ENCODE peak calls at places on chromosomes 4 and X, in six cellular contexts. One of them, this sample, is unnamed. For H3K4me1, the result is how much of the 10 kb centered on the place peaks cover.

GRCh38 chrX:56233682-56234081 is 1.5 kb downstream of the KLF8 start:
- DNase-seq in fibroblast of lung: peak
- DNase-seq in A549: no peak
- DNase-seq in upper lobe of right lung: peak
- DNase-seq in kidney: peak
- DNase-seq in heart left ventricle: peak
- DNase-seq in this sample: no peak

GRCh38 chr4:168141733-168142132 is 49.4 kb downstream of the ANXA10 start:
- DNase-seq in fibroblast of lung: no peak
- DNase-seq in A549: no peak
- DNase-seq in upper lobe of right lung: no peak
- DNase-seq in kidney: no peak
- DNase-seq in heart left ventricle: no peak
- DNase-seq in this sample: no peak

GRCh38 chrX:2596856-2597255 is 94.2 kb upstream of the CD99 start:
- DNase-seq in fibroblast of lung: no peak
- DNase-seq in A549: no peak
- DNase-seq in upper lobe of right lung: no peak
- DNase-seq in kidney: no peak
- DNase-seq in heart left ventricle: no peak
- DNase-seq in this sample: no peak

GRCh38 chrX:124280294-124280902 is 52.1 kb upstream of the TEX13D start:
- DNase-seq in fibroblast of lung: peak
- DNase-seq in A549: no peak
- DNase-seq in upper lobe of right lung: no peak
- DNase-seq in kidney: no peak
- DNase-seq in heart left ventricle: no peak
- DNase-seq in this sample: no peak

GRCh38 chr4:151218343-151218742 is 58.6 kb upstream of the PRSS48 start:
- DNase-seq in fibroblast of lung: peak
- DNase-seq in A549: no peak
- DNase-seq in upper lobe of right lung: no peak
- DNase-seq in kidney: no peak
- DNase-seq in heart left ventricle: no peak
- DNase-seq in this sample: no peak

GRCh38 chrX:155761185-155761584 is 120.0 kb upstream of the VAMP7 start:
- DNase-seq in fibroblast of lung: no peak
- DNase-seq in A549: no peak
- DNase-seq in upper lobe of right lung: no peak
- DNase-seq in kidney: no peak
- DNase-seq in heart left ventricle: no peak
- DNase-seq in this sample: no peak

GRCh38 chrX:65196758-65197371 is 220.6 kb upstream of the ZC4H2 start:
- DNase-seq in fibroblast of lung: no peak
- DNase-seq in A549: peak
- DNase-seq in upper lobe of right lung: peak
- DNase-seq in kidney: no peak
- DNase-seq in heart left ventricle: no peak
- DNase-seq in this sample: no peak

GRCh38 chr4:80305466-80305865 is 30.1 kb upstream of the CFAP299 start:
- DNase-seq in fibroblast of lung: no peak
- DNase-seq in A549: no peak
- DNase-seq in upper lobe of right lung: no peak
- DNase-seq in kidney: no peak
- DNase-seq in heart left ventricle: no peak
- DNase-seq in this sample: no peak

GRCh38 chr4:123250843-123251242 is 145.8 kb upstream of the SPRY1 start:
- DNase-seq in fibroblast of lung: peak
- DNase-seq in A549: no peak
- DNase-seq in upper lobe of right lung: no peak
- DNase-seq in kidney: no peak
- DNase-seq in heart left ventricle: peak
- DNase-seq in this sample: no peak

GRCh38 chr4:99586322-99586721 is 11.7 kb downstream of the MTTP start:
- DNase-seq in fibroblast of lung: no peak
- DNase-seq in A549: no peak
- DNase-seq in upper lobe of right lung: no peak
- DNase-seq in kidney: no peak
- DNase-seq in heart left ventricle: no peak
- DNase-seq in this sample: no peak

GRCh38 chrX:104172121-104172520 is 5.9 kb downstream of the FAM199X start:
- DNase-seq in fibroblast of lung: no peak
- DNase-seq in A549: no peak
- DNase-seq in upper lobe of right lung: no peak
- DNase-seq in kidney: no peak
- DNase-seq in heart left ventricle: no peak
- DNase-seq in this sample: no peak

GRCh38 chr4:159390648-159391047 is 287.8 kb downstream of the RAPGEF2 start:
- DNase-seq in fibroblast of lung: peak
- DNase-seq in A549: no peak
- DNase-seq in upper lobe of right lung: no peak
- DNase-seq in kidney: no peak
- DNase-seq in heart left ventricle: no peak
- DNase-seq in this sample: peak

GRCh38 chr4:45102716-45103115 is 376.4 kb upstream of the GNPDA2 start:
- DNase-seq in fibroblast of lung: no peak
- DNase-seq in A549: no peak
- DNase-seq in upper lobe of right lung: no peak
- DNase-seq in kidney: no peak
- DNase-seq in heart left ventricle: no peak
- DNase-seq in this sample: no peak

GRCh38 chr4:170047774-170048354 is 21.7 kb upstream of the MFAP3L start:
- DNase-seq in fibroblast of lung: peak
- DNase-seq in A549: peak
- DNase-seq in upper lobe of right lung: no peak
- DNase-seq in kidney: no peak
- DNase-seq in heart left ventricle: peak
- DNase-seq in this sample: no peak

GRCh38 chr4:30870513-30870912 is 150.3 kb downstream of the PCDH7 start:
- DNase-seq in fibroblast of lung: no peak
- DNase-seq in A549: no peak
- DNase-seq in upper lobe of right lung: no peak
- DNase-seq in kidney: no peak
- DNase-seq in heart left ventricle: no peak
- DNase-seq in this sample: no peak

GRCh38 chr4:12500409-12500808 is 983.7 kb downstream of the RAB28 start:
- DNase-seq in fibroblast of lung: no peak
- DNase-seq in A549: no peak
- DNase-seq in upper lobe of right lung: no peak
- DNase-seq in kidney: no peak
- DNase-seq in heart left ventricle: no peak
- DNase-seq in this sample: no peak

GRCh38 chr4:89434364-89434988 is 126.9 kb upstream of the GPRIN3 start:
- DNase-seq in fibroblast of lung: peak
- DNase-seq in A549: peak
- DNase-seq in upper lobe of right lung: no peak
- DNase-seq in kidney: no peak
- DNase-seq in heart left ventricle: no peak
- DNase-seq in this sample: no peak

GRCh38 chr4:6449746-6450369 is 22.6 kb downstream of the PPP2R2C start:
- DNase-seq in fibroblast of lung: no peak
- DNase-seq in A549: no peak
- DNase-seq in upper lobe of right lung: no peak
- DNase-seq in kidney: no peak
- DNase-seq in heart left ventricle: no peak
- DNase-seq in this sample: peak
- H3K4me1 ChIP-seq in fibroblast of lung: under half
- H3K4me1 ChIP-seq in A549: under half
- H3K4me1 ChIP-seq in upper lobe of right lung: under half
- H3K4me1 ChIP-seq in kidney: under half
- H3K4me1 ChIP-seq in heart left ventricle: under half
- H3K4me1 ChIP-seq in this sample: under half

GRCh38 chrX:72050011-72050410 is 81.7 kb downstream of the RTL5 start:
- DNase-seq in fibroblast of lung: no peak
- DNase-seq in A549: no peak
- DNase-seq in upper lobe of right lung: no peak
- DNase-seq in kidney: no peak
- DNase-seq in heart left ventricle: no peak
- DNase-seq in this sample: no peak

GRCh38 chrX:72053508-72053907 is 78.2 kb downstream of the RTL5 start:
- DNase-seq in fibroblast of lung: no peak
- DNase-seq in A549: no peak
- DNase-seq in upper lobe of right lung: no peak
- DNase-seq in kidney: no peak
- DNase-seq in heart left ventricle: no peak
- DNase-seq in this sample: no peak

GRCh38 chrX:72052415-72053090 is 79.2 kb downstream of the RTL5 start:
- DNase-seq in fibroblast of lung: no peak
- DNase-seq in A549: no peak
- DNase-seq in upper lobe of right lung: no peak
- DNase-seq in kidney: no peak
- DNase-seq in heart left ventricle: no peak
- DNase-seq in this sample: no peak

GRCh38 chrX:72048515-72049455 is 82.9 kb downstream of the RTL5 start:
- DNase-seq in fibroblast of lung: no peak
- DNase-seq in A549: no peak
- DNase-seq in upper lobe of right lung: no peak
- DNase-seq in kidney: no peak
- DNase-seq in heart left ventricle: no peak
- DNase-seq in this sample: no peak

DNA sequence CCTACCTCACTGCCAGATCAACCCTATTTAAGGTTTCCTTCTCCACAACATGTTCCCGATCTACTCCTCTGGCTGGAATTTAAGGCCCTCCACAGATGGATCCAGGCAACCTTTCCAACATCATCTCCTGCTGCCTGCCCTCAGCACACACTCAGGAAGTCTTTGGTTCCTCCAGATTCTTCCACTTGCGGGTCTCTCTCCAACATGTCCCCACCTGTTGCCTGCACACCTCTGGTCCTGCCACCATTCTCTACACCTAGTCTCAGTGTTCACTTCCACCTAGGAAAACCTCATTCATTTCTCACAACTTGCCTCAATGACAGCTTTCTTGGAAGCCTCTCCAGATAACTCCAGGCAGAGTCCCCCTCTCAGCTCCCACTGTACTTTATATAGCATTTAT is 80.1 kb downstream of the RTL5 start:
- DNase-seq in fibroblast of lung: no peak
- DNase-seq in A549: no peak
- DNase-seq in upper lobe of right lung: no peak
- DNase-seq in kidney: no peak
- DNase-seq in heart left ventricle: no peak
- DNase-seq in this sample: no peak
- H3K4me1 ChIP-seq in fibroblast of lung: under half
- H3K4me1 ChIP-seq in A549: under half
- H3K4me1 ChIP-seq in upper lobe of right lung: under half
- H3K4me1 ChIP-seq in kidney: under half
- H3K4me1 ChIP-seq in heart left ventricle: under half
- H3K4me1 ChIP-seq in this sample: under half

GRCh38 chr4:41135761-41136160 is 78.6 kb downstream of the APBB2 start:
- DNase-seq in fibroblast of lung: no peak
- DNase-seq in A549: no peak
- DNase-seq in upper lobe of right lung: no peak
- DNase-seq in kidney: no peak
- DNase-seq in heart left ventricle: no peak
- DNase-seq in this sample: no peak

GRCh38 chr4:41140410-41140809 is 73.9 kb downstream of the APBB2 start:
- DNase-seq in fibroblast of lung: no peak
- DNase-seq in A549: no peak
- DNase-seq in upper lobe of right lung: no peak
- DNase-seq in kidney: no peak
- DNase-seq in heart left ventricle: no peak
- DNase-seq in this sample: no peak

GRCh38 chr4:41136456-41136855 is 77.9 kb downstream of the APBB2 start:
- DNase-seq in fibroblast of lung: no peak
- DNase-seq in A549: no peak
- DNase-seq in upper lobe of right lung: no peak
- DNase-seq in kidney: no peak
- DNase-seq in heart left ventricle: no peak
- DNase-seq in this sample: no peak

GRCh38 chr4:41134581-41134980 is 79.8 kb downstream of the APBB2 start:
- DNase-seq in fibroblast of lung: peak
- DNase-seq in A549: no peak
- DNase-seq in upper lobe of right lung: no peak
- DNase-seq in kidney: no peak
- DNase-seq in heart left ventricle: no peak
- DNase-seq in this sample: no peak

DNA sequence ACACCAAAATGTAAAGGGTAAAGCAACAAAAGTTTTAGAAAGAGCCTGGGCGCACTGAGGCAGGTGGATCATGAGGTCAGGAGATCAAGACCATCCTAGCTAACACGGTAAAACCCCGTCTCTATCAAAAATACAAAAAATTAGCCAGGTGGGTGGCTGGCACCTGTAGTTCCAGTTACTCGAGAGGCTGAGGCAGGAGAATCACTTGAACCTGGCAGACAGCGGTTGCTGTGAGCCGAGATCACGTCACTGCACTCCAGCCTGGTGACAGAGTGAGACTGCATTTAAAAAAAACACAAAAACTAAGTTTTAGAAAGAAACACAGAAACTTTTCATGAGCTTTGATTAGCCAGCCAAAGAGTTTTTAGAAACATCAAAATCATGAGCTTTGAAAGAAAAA is 76.5 kb downstream of the APBB2 start:
- DNase-seq in fibroblast of lung: no peak
- DNase-seq in A549: no peak
- DNase-seq in upper lobe of right lung: no peak
- DNase-seq in kidney: no peak
- DNase-seq in heart left ventricle: no peak
- DNase-seq in this sample: no peak
- H3K4me1 ChIP-seq in fibroblast of lung: under half
- H3K4me1 ChIP-seq in A549: under half
- H3K4me1 ChIP-seq in upper lobe of right lung: under half
- H3K4me1 ChIP-seq in kidney: under half
- H3K4me1 ChIP-seq in heart left ventricle: under half
- H3K4me1 ChIP-seq in this sample: half or more

GRCh38 chr4:110625593-110626292 is 2.9 kb upstream of the PITX2 start:
- DNase-seq in fibroblast of lung: no peak
- DNase-seq in A549: no peak
- DNase-seq in upper lobe of right lung: no peak
- DNase-seq in kidney: no peak
- DNase-seq in heart left ventricle: no peak
- DNase-seq in this sample: no peak

GRCh38 chr4:110624904-110625494 is 2.1 kb upstream of the PITX2 start:
- DNase-seq in fibroblast of lung: no peak
- DNase-seq in A549: no peak
- DNase-seq in upper lobe of right lung: no peak
- DNase-seq in kidney: no peak
- DNase-seq in heart left ventricle: no peak
- DNase-seq in this sample: no peak

GRCh38 chr4:110624016-110624770 is 1.3 kb upstream of the PITX2 start:
- DNase-seq in fibroblast of lung: no peak
- DNase-seq in A549: no peak
- DNase-seq in upper lobe of right lung: no peak
- DNase-seq in kidney: no peak
- DNase-seq in heart left ventricle: no peak
- DNase-seq in this sample: no peak

GRCh38 chr4:110628321-110629213 is 5.7 kb upstream of the PITX2 start:
- DNase-seq in fibroblast of lung: no peak
- DNase-seq in A549: no peak
- DNase-seq in upper lobe of right lung: no peak
- DNase-seq in kidney: peak
- DNase-seq in heart left ventricle: no peak
- DNase-seq in this sample: no peak

GRCh38 chr4:110626532-110627153 is 3.8 kb upstream of the PITX2 start:
- DNase-seq in fibroblast of lung: no peak
- DNase-seq in A549: no peak
- DNase-seq in upper lobe of right lung: no peak
- DNase-seq in kidney: no peak
- DNase-seq in heart left ventricle: no peak
- DNase-seq in this sample: no peak
- H3K4me1 ChIP-seq in fibroblast of lung: under half
- H3K4me1 ChIP-seq in A549: under half
- H3K4me1 ChIP-seq in upper lobe of right lung: under half
- H3K4me1 ChIP-seq in kidney: under half
- H3K4me1 ChIP-seq in heart left ventricle: under half
- H3K4me1 ChIP-seq in this sample: under half